ENCODE peak calls at places on chromosomes 13 and 19, in four cellular contexts. One of them, this sample, is unnamed.

GRCh38 chr13:29111446-29111845 is 291.3 kb downstream of the MTUS2 start:
- DNase-seq in upper lobe of right lung: no peak
- DNase-seq in left ventricle myocardium inferior: no peak
- DNase-seq in K562: no peak
- DNase-seq in this sample: no peak

GRCh38 chr13:110593430-110594130 is 21.8 kb upstream of the NAXD start:
- DNase-seq in upper lobe of right lung: no peak
- DNase-seq in left ventricle myocardium inferior: no peak
- DNase-seq in K562: peak
- DNase-seq in this sample: no peak

GRCh38 chr13:43835701-43836100 is 43.8 kb downstream of the CCDC122 start:
- DNase-seq in upper lobe of right lung: no peak
- DNase-seq in left ventricle myocardium inferior: no peak
- DNase-seq in K562: no peak
- DNase-seq in this sample: no peak

GRCh38 chr13:98450012-98450411 is 126.9 kb downstream of the STK24 start:
- DNase-seq in upper lobe of right lung: no peak
- DNase-seq in left ventricle myocardium inferior: no peak
- DNase-seq in K562: no peak
- DNase-seq in this sample: no peak

GRCh38 chr19:45630463-45630862 is 8.7 kb downstream of the EML2 start:
- DNase-seq in upper lobe of right lung: no peak
- DNase-seq in left ventricle myocardium inferior: no peak
- DNase-seq in K562: no peak
- DNase-seq in this sample: no peak

GRCh38 chr13:73480784-73481183 is 422.0 kb downstream of the KLF5 start:
- DNase-seq in upper lobe of right lung: no peak
- DNase-seq in left ventricle myocardium inferior: no peak
- DNase-seq in K562: no peak
- DNase-seq in this sample: no peak

GRCh38 chr13:102195566-102196462 is 206.0 kb downstream of the FGF14 start:
- DNase-seq in upper lobe of right lung: no peak
- DNase-seq in left ventricle myocardium inferior: no peak
- DNase-seq in K562: no peak
- DNase-seq in this sample: no peak

GRCh38 chr19:41769608-41770007 is 14.3 kb downstream of the CEACAM6 start:
- DNase-seq in upper lobe of right lung: no peak
- DNase-seq in left ventricle myocardium inferior: no peak
- DNase-seq in K562: no peak
- DNase-seq in this sample: no peak

GRCh38 chr19:43738780-43739211 is 16.0 kb downstream of the SMG9 start:
- DNase-seq in upper lobe of right lung: no peak
- DNase-seq in left ventricle myocardium inferior: no peak
- DNase-seq in K562: no peak
- DNase-seq in this sample: no peak

GRCh38 chr19:1163283-1163933 is 10.7 kb downstream of the SBNO2 start:
- DNase-seq in upper lobe of right lung: peak
- DNase-seq in left ventricle myocardium inferior: peak
- DNase-seq in K562: no peak
- DNase-seq in this sample: peak

GRCh38 chr13:25286308-25286968 is 850 bp downstream of the MTMR6 start:
- DNase-seq in upper lobe of right lung: no peak
- DNase-seq in left ventricle myocardium inferior: no peak
- DNase-seq in K562: peak
- DNase-seq in this sample: no peak